ENCODE peak calls at places on chromosomes 12 and 14, in six cellular contexts. I is head of caudate nucleus, H is GDM1, Q is AG08395, R is hippocampal formation, U is GM12892. A is an unnamed sample.

GRCh38 chr12:121060149-121061001 is 21.3 kb upstream of the OASL start:
- DNase-seq in H (peak; percentile 35), Q (peak; percentile 64), R (peak; percentile 15), I (no peak), U (peak; percentile 36), A (peak; percentile 56)

GRCh38 chr14:29681308-29681707 is 246.3 kb downstream of the PRKD1 start:
- DNase-seq in H (no peak), U (no peak), I (no peak), Q (no peak), R (no peak), A (no peak)

GRCh38 chr12:88952543-88952942 is 372.3 kb upstream of the KITLG start:
- DNase-seq in U (no peak), H (no peak), I (no peak), R (no peak), Q (no peak), A (no peak)

GRCh38 chr14:58699656-58700055 is 61.9 kb downstream of the DACT1 start:
- DNase-seq in Q (no peak), U (no peak), H (no peak), R (no peak), I (no peak), A (no peak)

GRCh38 chr14:67820428-67820881 is 876 bp downstream of the RAD51B start:
- DNase-seq in Q (peak; percentile 42), U (no peak), H (peak; percentile 15), R (no peak), I (no peak), A (no peak)

GRCh38 chr14:94173471-94173884 is 644 bp upstream of the PPP4R4 start:
- DNase-seq in Q (no peak), I (no peak), H (no peak), R (no peak), U (no peak), A (no peak)

GRCh38 chr12:47782372-47782770 is 9.3 kb downstream of the SLC48A1 start:
- DNase-seq in R (no peak), H (no peak), I (no peak), U (no peak), Q (no peak), A (no peak)

GRCh38 chr12:11793896-11794295 is 144.4 kb downstream of the ETV6 start:
- DNase-seq in U (no peak), R (no peak), I (no peak), Q (no peak), H (no peak), A (no peak)

GRCh38 chr14:100593751-100594624 is 6.8 kb upstream of the BEGAIN start:
- DNase-seq in H (no peak), I (no peak), R (no peak), U (no peak), Q (no peak), A (no peak)

GRCh38 chr14:70653662-70654061 is 11.9 kb downstream of the TTC9 start:
- DNase-seq in U (no peak), I (no peak), R (no peak), H (no peak), Q (no peak), A (no peak)

GRCh38 chr12:85441740-85442139 is 161.7 kb downstream of the ALX1 start:
- DNase-seq in U (no peak), H (no peak), R (no peak), Q (no peak), I (no peak), A (no peak)

GRCh38 chr14:105021656-105022275 is 883 bp upstream of the CDCA4 start:
- DNase-seq in I (peak; percentile 50), U (no peak), Q (no peak), H (no peak), R (no peak), A (no peak)

GRCh38 chr12:62714409-62715075 is 220.4 kb downstream of the PPM1H start:
- DNase-seq in H (no peak), R (no peak), I (no peak), U (no peak), Q (no peak), A (no peak)

GRCh38 chr12:112013601-112014402 is 576 bp downstream of the ERP29 start:
- DNase-seq in I (peak; percentile 61), Q (peak; percentile 19), H (peak; percentile 47), R (peak; percentile 54), U (no peak), A (peak; percentile 68)

A was measured in GM12864.